ENCODE peak calls at places on chromosomes 12 and 14, in ten cellular contexts. U, V, F, S, T, D, C, L, M and A are unnamed samples. For H3K36me3, the result is how much of the 10 kb centered on the place peaks cover.

GRCh38 chr14:100662850-100663527 is 63.7 kb upstream of the DLK1 start:
- DNase-seq in T (peak), D (peak), S (peak), V (peak), F (peak), C (peak), M (peak), U (peak), L (peak), A (peak)

GRCh38 chr14:32593290-32593942 is 264.3 kb downstream of the AKAP6 start:
- DNase-seq in T (no peak), M (no peak), U (peak), F (no peak), D (peak), L (no peak), V (no peak), C (no peak), S (no peak), A (no peak)

GRCh38 chr12:117046861-117047530 is 52.2 kb downstream of the TESC start:
- DNase-seq in U (no peak), D (no peak), F (no peak), S (no peak), L (no peak), C (no peak), V (no peak), M (no peak), T (no peak), A (no peak)

GRCh38 chr12:125100551-125101434 is 35.6 kb downstream of the AACS start:
- DNase-seq in S (no peak), M (no peak), U (no peak), T (no peak), V (no peak), D (peak), L (no peak), C (no peak), F (no peak), A (no peak)

GRCh38 chr12:94100254-94100653 is 48.1 kb upstream of the PLXNC1 start:
- DNase-seq in T (peak), V (peak), M (no peak), D (peak), F (no peak), L (no peak), U (peak), S (no peak), C (no peak), A (peak)

GRCh38 chr14:77890873-77891272 is 91.0 kb downstream of the ADCK1 start:
- DNase-seq in T (no peak), D (no peak), C (no peak), V (no peak), M (no peak), F (no peak), S (no peak), L (no peak), U (no peak), A (no peak)

GRCh38 chr14:65011559-65011958 is 24.9 kb downstream of the FNTB start:
- DNase-seq in L (no peak), T (no peak), V (no peak), C (no peak), U (no peak), D (no peak), S (no peak), M (no peak), F (no peak), A (no peak)

GRCh38 chr12:105256921-105257320 is 20.9 kb upstream of the APPL2 start:
- DNase-seq in S (no peak), V (no peak), F (no peak), T (no peak), C (no peak), D (no peak), L (no peak), M (no peak), U (peak), A (no peak)

GRCh38 chr12:113021500-113021899 is 35.0 kb upstream of the DTX1 start:
- DNase-seq in F (no peak), L (no peak), D (peak), T (no peak), U (no peak), V (no peak), S (no peak), C (no peak), M (no peak), A (no peak)

GRCh38 chr12:28313631-28314030 is 123.4 kb downstream of the CCDC91 start:
- DNase-seq in T (peak), F (no peak), V (no peak), M (no peak), S (no peak), L (no peak), D (peak), U (peak), C (no peak), A (no peak)

GRCh38 chr14:65179918-65180724 is 77.8 kb upstream of the MAX start:
- DNase-seq in M (no peak), D (peak), C (peak), F (no peak), U (peak), S (peak), V (no peak), T (peak), L (peak), A (peak)

GRCh38 chr14:63435838-63436237 is 107.3 kb downstream of the PPP2R5E start:
- DNase-seq in V (no peak), F (peak), T (no peak), U (peak), S (no peak), D (no peak), M (no peak), C (peak), L (peak), A (peak)

GRCh38 chr12:108176292-108176691 is 47.2 kb downstream of the WSCD2 start:
- DNase-seq in U (no peak), V (no peak), L (no peak), M (no peak), C (no peak), T (no peak), F (no peak), S (no peak), D (no peak), A (no peak)

GRCh38 chr14:31229638-31230229 is 22.1 kb upstream of the HECTD1 start:
- DNase-seq in D (peak), C (peak), T (no peak), U (peak), F (peak), M (peak), L (peak), S (peak), V (peak), A (peak)

GRCh38 chr12:29517265-29517664 is 19.8 kb upstream of the OVCH1 start:
- DNase-seq in F (no peak), S (no peak), U (peak), D (no peak), V (no peak), C (no peak), M (peak), L (no peak), T (no peak), A (no peak)

GRCh38 chr14:25371053-25371452 is 321.1 kb upstream of the STXBP6 start:
- DNase-seq in D (no peak), U (peak), T (no peak), M (no peak), C (no peak), V (no peak), S (no peak), F (no peak), L (no peak), A (no peak)

GRCh38 chr12:86719381-86719780 is 463.2 kb upstream of the MGAT4C start:
- DNase-seq in D (peak), M (no peak), F (no peak), V (no peak), L (no peak), C (no peak), T (no peak), U (peak), S (no peak), A (no peak)

GRCh38 chr14:103808403-103809001 is 38.9 kb downstream of the PPP1R13B start:
- DNase-seq in L (peak), D (peak), F (peak), M (peak), V (peak), U (peak), T (peak), S (peak), C (peak), A (peak)

GRCh38 chr12:131775904-131776889 is 52.0 kb upstream of the MMP17 start:
- DNase-seq in S (no peak), D (no peak), V (no peak), L (no peak), C (no peak), M (no peak), T (no peak), U (no peak), F (no peak), A (no peak)

GRCh38 chr14:41167040-41167439 is 439.6 kb upstream of the LRFN5 start:
- DNase-seq in C (no peak), M (no peak), U (no peak), V (peak), F (no peak), T (no peak), L (no peak), D (no peak), S (no peak), A (no peak)

GRCh38 chr14:101029668-101030290 is 126.3 kb upstream of the RTL1 start:
- DNase-seq in V (no peak), F (no peak), C (no peak), L (peak), T (no peak), U (no peak), S (no peak), M (peak), D (no peak), A (no peak)

GRCh38 chr12:132110677-132111076 is 33.4 kb downstream of the DDX51 start:
- DNase-seq in V (peak), M (no peak), C (no peak), S (no peak), U (no peak), F (no peak), L (no peak), D (no peak), T (no peak), A (no peak)

GRCh38 chr12:24044973-24045703 is 95.7 kb upstream of the SOX5 start:
- DNase-seq in C (peak), S (no peak), T (no peak), V (no peak), D (no peak), F (no peak), U (no peak), M (no peak), L (no peak), A (no peak)

GRCh38 chr12:16763901-16764300 is 157.9 kb upstream of the LMO3 start:
- DNase-seq in F (no peak), L (no peak), V (no peak), T (no peak), C (no peak), M (no peak), U (no peak), D (no peak), S (no peak), A (no peak)

GRCh38 chr12:46609671-46610070 is 216.1 kb downstream of the SLC38A4 start:
- DNase-seq in S (no peak), U (no peak), C (no peak), D (no peak), M (no peak), F (no peak), T (no peak), L (no peak), V (no peak), A (no peak)

GRCh38 chr12:23356440-23356839 is 593.0 kb downstream of the SOX5 start:
- DNase-seq in S (no peak), L (no peak), M (no peak), U (no peak), F (no peak), V (no peak), C (no peak), T (no peak), D (no peak), A (no peak)

GRCh38 chr12:128684357-128684756 is 139.4 kb downstream of the SLC15A4 start:
- DNase-seq in D (no peak), S (no peak), U (no peak), M (no peak), C (no peak), L (no peak), F (no peak), T (no peak), V (no peak), A (peak)

DNA sequence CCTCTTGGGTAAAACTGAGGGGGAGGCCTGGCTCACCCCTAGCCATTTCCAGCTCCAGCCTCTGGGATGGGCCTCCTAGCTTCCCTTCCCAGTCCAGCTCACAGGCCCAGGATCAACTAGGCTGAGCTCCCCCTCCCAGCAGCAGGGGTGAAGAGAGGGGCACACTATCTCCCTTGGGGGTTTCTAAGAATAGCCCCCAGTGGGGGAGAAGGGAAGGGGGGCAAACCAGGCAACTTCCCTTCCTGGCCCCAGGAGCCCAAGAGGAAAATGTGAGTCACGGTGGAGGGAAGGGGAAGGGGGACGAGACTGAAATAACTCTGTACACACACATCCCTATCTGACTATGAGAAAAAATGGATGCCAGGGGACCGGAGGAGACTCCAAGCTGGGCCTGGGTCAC is 9.0 kb downstream of the ADCY6 start:
- DNase-seq in T (peak), C (no peak), U (no peak), S (no peak), D (no peak), L (peak), F (no peak), V (no peak), M (no peak), A (peak)
- H3K36me3 ChIP-seq in T (under half), C (under half), U (under half), S (under half), D (under half), L (under half), F (under half), V (under half), M (under half), A (under half)

GRCh38 chr12:53756300-53757094 is 4.7 kb upstream of the CISTR start:
- DNase-seq in L (no peak), V (peak), F (no peak), T (no peak), U (no peak), M (no peak), S (no peak), C (no peak), D (no peak), A (no peak)
- H3K4me3 ChIP-seq in L (no peak), V (peak), F (no peak), T (no peak), U (peak), M (no peak), S (no peak), C (no peak), D (no peak), A (no peak)

GRCh38 chr12:2013527-2014223 is 9.4 kb upstream of the DCP1B start:
- DNase-seq in L (peak), V (peak), M (no peak), F (no peak), T (peak), U (no peak), C (no peak), S (no peak), D (no peak), A (peak)
- TF ChIP-seq CTCF in L (no peak), V (peak), M (no peak), F (no peak), T (no peak), U (no peak), C (no peak), S (no peak), D (no peak), A (peak)

DNA sequence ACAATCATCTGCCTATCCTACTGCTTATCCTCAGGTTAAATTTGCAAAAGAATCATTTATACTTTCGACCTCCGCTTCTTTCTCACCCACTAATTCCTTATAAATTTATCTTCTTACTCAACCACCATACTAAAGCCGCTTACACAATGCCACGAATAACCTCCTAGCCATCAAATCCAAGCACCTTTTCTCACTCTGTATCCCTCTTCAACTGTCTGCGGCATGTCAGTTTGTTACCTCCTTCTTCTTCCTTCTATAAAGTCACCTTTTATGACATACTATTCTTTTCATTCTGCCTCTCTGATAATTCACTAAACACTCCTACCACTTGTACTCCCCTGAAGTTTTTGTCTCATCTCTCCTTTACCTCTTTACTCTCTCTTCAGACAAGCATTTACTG is 66.3 kb downstream of the SEC23A start:
- DNase-seq in D (no peak), U (no peak), C (no peak), L (no peak), T (no peak), F (no peak), M (no peak), S (no peak), V (no peak), A (no peak)
- H3K36me3 ChIP-seq in D (under half), U (under half), C (under half), L (half or more), T (under half), F (under half), M (under half), S (under half), V (half or more), A (under half)

GRCh38 chr12:118190266-118190665 is 54.3 kb downstream of the PEBP1 start:
- DNase-seq in C (no peak), D (peak), T (peak), L (no peak), M (no peak), U (no peak), F (no peak), S (no peak), V (no peak), A (no peak)

GRCh38 chr12:118189761-118190181 is 53.8 kb downstream of the PEBP1 start:
- DNase-seq in U (no peak), L (peak), D (peak), C (peak), S (no peak), V (peak), F (no peak), M (no peak), T (peak), A (peak)

GRCh38 chr12:118185602-118186397 is 49.9 kb downstream of the PEBP1 start:
- DNase-seq in F (no peak), U (no peak), M (no peak), T (no peak), C (no peak), L (no peak), S (no peak), D (peak), V (no peak), A (no peak)

GRCh38 chr12:118187746-118188390 is 51.9 kb downstream of the PEBP1 start:
- DNase-seq in S (no peak), F (no peak), U (no peak), V (no peak), D (no peak), L (no peak), M (no peak), C (no peak), T (no peak), A (no peak)

GRCh38 chr12:118188690-118189371 is 52.9 kb downstream of the PEBP1 start:
- DNase-seq in S (no peak), M (no peak), F (peak), C (peak), U (no peak), D (peak), L (peak), V (no peak), T (peak), A (peak)
- H3K4me3 ChIP-seq in S (no peak), M (no peak), F (peak), C (no peak), U (no peak), D (no peak), L (peak), V (no peak), T (no peak), A (peak)

GRCh38 chr12:122072031-122072970 is 6.3 kb upstream of the MLXIP start:
- DNase-seq in C (peak), T (peak), V (peak), U (peak), S (no peak), M (no peak), D (peak), L (peak), F (no peak), A (peak)
- TF ChIP-seq CTCF in C (no peak), T (no peak), V (no peak), U (no peak), S (no peak), M (no peak), D (no peak), L (no peak), F (no peak), A (no peak)

DNA sequence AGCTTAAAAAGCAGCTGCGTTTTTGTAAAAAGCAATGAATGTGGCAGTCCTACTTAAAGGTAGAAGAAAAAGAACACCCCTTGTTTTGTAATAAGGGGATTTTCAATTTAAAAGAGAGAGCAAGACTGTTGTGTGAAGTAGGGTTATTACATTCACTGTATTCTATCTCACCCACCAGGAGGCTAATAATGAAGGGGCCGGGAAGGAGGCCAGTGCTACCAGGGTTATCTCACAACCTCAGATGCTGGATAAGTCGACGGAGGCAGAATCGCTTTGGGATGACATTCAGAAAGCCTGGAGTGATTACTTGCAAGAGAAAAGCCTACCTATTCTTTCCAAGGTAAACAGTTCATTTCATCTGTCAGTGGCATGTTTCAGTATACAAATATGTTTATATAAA is 97.8 kb downstream of the RMST start:
- DNase-seq in D (no peak), M (no peak), V (peak), T (no peak), U (no peak), C (no peak), L (no peak), S (no peak), F (no peak), A (no peak)
- H3K36me3 ChIP-seq in D (under half), M (under half), V (under half), T (under half), U (under half), C (under half), L (under half), S (under half), F (under half), A (under half)

DNA sequence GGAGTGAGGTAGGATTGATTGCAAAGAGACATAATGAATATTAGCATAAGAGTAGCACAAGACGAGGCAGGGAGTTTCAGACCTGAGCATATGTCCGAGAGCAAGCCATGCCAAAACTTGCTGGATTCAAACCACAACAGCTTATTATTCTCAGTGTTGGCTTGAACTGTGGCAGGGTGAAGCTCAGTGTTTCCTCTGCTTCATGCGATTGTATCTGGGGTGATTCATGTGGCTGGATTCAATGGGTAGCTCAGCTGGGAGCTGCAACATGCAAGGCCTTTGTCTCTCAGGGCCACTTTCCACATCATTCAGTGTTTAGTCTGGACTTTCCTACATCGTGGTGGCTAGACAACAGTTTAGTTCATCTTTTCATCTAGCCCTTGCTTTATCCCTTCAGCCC is 22.1 kb upstream of the E2F7 start:
- DNase-seq in V (no peak), L (no peak), F (no peak), S (no peak), D (peak), C (no peak), U (no peak), M (no peak), T (peak), A (no peak)
- H3K4me3 ChIP-seq in V (no peak), L (no peak), F (no peak), S (no peak), D (no peak), C (no peak), U (no peak), M (no peak), T (no peak), A (no peak)

DNA sequence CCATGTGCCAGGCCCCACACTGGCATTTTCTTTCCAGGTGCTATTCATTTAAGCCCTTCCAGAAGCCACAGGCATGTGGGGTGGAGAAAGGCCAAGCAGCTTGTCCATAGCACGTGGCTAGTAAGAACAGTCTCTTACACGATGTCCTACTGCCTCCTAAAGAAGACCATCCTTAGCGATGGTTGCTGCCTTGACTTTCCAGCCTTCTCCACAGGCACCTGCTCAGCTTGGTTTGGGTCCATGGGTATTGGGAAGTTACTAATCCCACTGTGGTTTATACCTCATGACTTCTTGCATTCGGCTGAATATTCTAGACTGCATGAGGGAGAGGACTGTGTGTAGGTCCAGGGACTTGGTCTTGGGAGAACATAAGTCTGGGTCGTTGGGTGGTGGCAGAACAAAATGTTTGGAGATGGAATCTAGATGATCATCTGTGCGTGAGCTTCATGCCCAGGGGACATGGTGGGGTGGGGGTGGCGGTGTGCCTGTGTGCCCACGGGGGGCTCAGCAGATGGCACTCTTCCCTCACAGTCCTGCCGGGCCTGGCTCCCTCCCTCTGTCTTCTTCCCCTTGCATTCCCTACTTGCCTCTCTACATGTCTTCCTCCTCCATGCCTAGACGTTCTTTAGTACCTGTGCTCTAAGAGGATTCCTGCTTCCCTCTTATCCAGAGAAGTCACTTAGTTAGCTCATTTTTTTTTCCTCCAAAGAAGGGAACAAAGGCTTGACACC is 49.1 kb downstream of the NINJ2 start:
- DNase-seq in D (no peak), L (peak), U (no peak), S (no peak), M (no peak), T (peak), C (no peak), F (no peak), V (peak), A (no peak)
- TF ChIP-seq CTCF in D (no peak), L (peak), U (no peak), S (peak), M (no peak), T (no peak), C (no peak), F (peak), V (peak), A (no peak)